ENCODE peak calls at places on chromosomes 5 and 9, in five cellular contexts. One of them, this sample, is unnamed.

GRCh38 chr5:53642006-53642405 is 81.6 kb downstream of the NDUFS4 start:
- DNase-seq in stimulated activated CD8-positive, alpha-beta memory T cell treated with anti-CD3 and anti-CD28 coated beads, Interleukin-7, amount 100 ng/mL, for 1 hour: no peak
- DNase-seq in left ventricle myocardium inferior: no peak
- DNase-seq in GM12865: no peak
- DNase-seq in T-helper 2 cell: no peak
- DNase-seq in this sample: no peak

GRCh38 chr9:116152390-116152789 is 1.2 kb upstream of the PAPPA start:
- DNase-seq in GM12865: no peak
- DNase-seq in T-helper 2 cell: no peak
- DNase-seq in stimulated activated CD8-positive, alpha-beta memory T cell treated with anti-CD3 and anti-CD28 coated beads, Interleukin-7, amount 100 ng/mL, for 1 hour: no peak
- DNase-seq in left ventricle myocardium inferior: no peak
- DNase-seq in this sample: no peak

GRCh38 chr9:89477395-89477794 is 20.5 kb downstream of the SEMA4D start:
- DNase-seq in left ventricle myocardium inferior: no peak
- DNase-seq in T-helper 2 cell: no peak
- DNase-seq in GM12865: no peak
- DNase-seq in stimulated activated CD8-positive, alpha-beta memory T cell treated with anti-CD3 and anti-CD28 coated beads, Interleukin-7, amount 100 ng/mL, for 1 hour: no peak
- DNase-seq in this sample: no peak

GRCh38 chr9:133907302-133907880 is 84.7 kb downstream of the VAV2 start:
- DNase-seq in GM12865: no peak
- DNase-seq in stimulated activated CD8-positive, alpha-beta memory T cell treated with anti-CD3 and anti-CD28 coated beads, Interleukin-7, amount 100 ng/mL, for 1 hour: no peak
- DNase-seq in T-helper 2 cell: no peak
- DNase-seq in left ventricle myocardium inferior: no peak
- DNase-seq in this sample: no peak

GRCh38 chr9:84620338-84620737 is 49.2 kb upstream of the NTRK2 start:
- DNase-seq in stimulated activated CD8-positive, alpha-beta memory T cell treated with anti-CD3 and anti-CD28 coated beads, Interleukin-7, amount 100 ng/mL, for 1 hour: no peak
- DNase-seq in GM12865: no peak
- DNase-seq in T-helper 2 cell: no peak
- DNase-seq in left ventricle myocardium inferior: no peak
- DNase-seq in this sample: no peak

GRCh38 chr5:136374003-136374402 is 8.7 kb upstream of the TRPC7 start:
- DNase-seq in T-helper 2 cell: no peak
- DNase-seq in GM12865: peak
- DNase-seq in left ventricle myocardium inferior: no peak
- DNase-seq in stimulated activated CD8-positive, alpha-beta memory T cell treated with anti-CD3 and anti-CD28 coated beads, Interleukin-7, amount 100 ng/mL, for 1 hour: no peak
- DNase-seq in this sample: no peak

GRCh38 chr9:76510041-76510440 is 51.1 kb downstream of the GCNT1 start:
- DNase-seq in GM12865: no peak
- DNase-seq in left ventricle myocardium inferior: no peak
- DNase-seq in T-helper 2 cell: no peak
- DNase-seq in stimulated activated CD8-positive, alpha-beta memory T cell treated with anti-CD3 and anti-CD28 coated beads, Interleukin-7, amount 100 ng/mL, for 1 hour: no peak
- DNase-seq in this sample: no peak

GRCh38 chr5:171310334-171310815 is 1.3 kb downstream of the TLX3 start:
- DNase-seq in GM12865: no peak
- DNase-seq in stimulated activated CD8-positive, alpha-beta memory T cell treated with anti-CD3 and anti-CD28 coated beads, Interleukin-7, amount 100 ng/mL, for 1 hour: no peak
- DNase-seq in left ventricle myocardium inferior: no peak
- DNase-seq in T-helper 2 cell: no peak
- DNase-seq in this sample: no peak

GRCh38 chr9:69019808-69020207 is 5.9 kb upstream of the PRKACG start:
- DNase-seq in left ventricle myocardium inferior: no peak
- DNase-seq in T-helper 2 cell: no peak
- DNase-seq in stimulated activated CD8-positive, alpha-beta memory T cell treated with anti-CD3 and anti-CD28 coated beads, Interleukin-7, amount 100 ng/mL, for 1 hour: no peak
- DNase-seq in GM12865: peak
- DNase-seq in this sample: no peak

GRCh38 chr9:114224247-114224610 is 68.9 kb downstream of the COL27A1 start:
- DNase-seq in GM12865: no peak
- DNase-seq in stimulated activated CD8-positive, alpha-beta memory T cell treated with anti-CD3 and anti-CD28 coated beads, Interleukin-7, amount 100 ng/mL, for 1 hour: no peak
- DNase-seq in T-helper 2 cell: no peak
- DNase-seq in left ventricle myocardium inferior: no peak
- DNase-seq in this sample: no peak

GRCh38 chr5:33261305-33261704 is 179.5 kb upstream of the TARS1 start:
- DNase-seq in T-helper 2 cell: no peak
- DNase-seq in GM12865: no peak
- DNase-seq in stimulated activated CD8-positive, alpha-beta memory T cell treated with anti-CD3 and anti-CD28 coated beads, Interleukin-7, amount 100 ng/mL, for 1 hour: no peak
- DNase-seq in left ventricle myocardium inferior: no peak
- DNase-seq in this sample: no peak

GRCh38 chr5:136729901-136730355 is 364.6 kb upstream of the TRPC7 start:
- DNase-seq in left ventricle myocardium inferior: no peak
- DNase-seq in stimulated activated CD8-positive, alpha-beta memory T cell treated with anti-CD3 and anti-CD28 coated beads, Interleukin-7, amount 100 ng/mL, for 1 hour: no peak
- DNase-seq in T-helper 2 cell: no peak
- DNase-seq in GM12865: no peak
- DNase-seq in this sample: no peak

GRCh38 chr5:136028782-136029742 is at the start of gene TGFBI:
- DNase-seq in T-helper 2 cell: no peak
- DNase-seq in stimulated activated CD8-positive, alpha-beta memory T cell treated with anti-CD3 and anti-CD28 coated beads, Interleukin-7, amount 100 ng/mL, for 1 hour: no peak
- DNase-seq in left ventricle myocardium inferior: peak
- DNase-seq in GM12865: peak
- DNase-seq in this sample: peak

GRCh38 chr5:39224196-39224754 is 4.9 kb upstream of the FYB1 start:
- DNase-seq in left ventricle myocardium inferior: no peak
- DNase-seq in T-helper 2 cell: no peak
- DNase-seq in GM12865: no peak
- DNase-seq in stimulated activated CD8-positive, alpha-beta memory T cell treated with anti-CD3 and anti-CD28 coated beads, Interleukin-7, amount 100 ng/mL, for 1 hour: no peak
- DNase-seq in this sample: peak

GRCh38 chr9:33159760-33160127 is 7.4 kb downstream of the B4GALT1 start:
- DNase-seq in T-helper 2 cell: peak
- DNase-seq in stimulated activated CD8-positive, alpha-beta memory T cell treated with anti-CD3 and anti-CD28 coated beads, Interleukin-7, amount 100 ng/mL, for 1 hour: no peak
- DNase-seq in GM12865: peak
- DNase-seq in left ventricle myocardium inferior: peak
- DNase-seq in this sample: peak

GRCh38 chr5:119293202-119293829 is 62.5 kb upstream of the TNFAIP8 start:
- DNase-seq in stimulated activated CD8-positive, alpha-beta memory T cell treated with anti-CD3 and anti-CD28 coated beads, Interleukin-7, amount 100 ng/mL, for 1 hour: no peak
- DNase-seq in left ventricle myocardium inferior: no peak
- DNase-seq in GM12865: no peak
- DNase-seq in T-helper 2 cell: no peak
- DNase-seq in this sample: peak

GRCh38 chr9:105114318-105114717 is 130.1 kb upstream of the SLC44A1 start:
- DNase-seq in stimulated activated CD8-positive, alpha-beta memory T cell treated with anti-CD3 and anti-CD28 coated beads, Interleukin-7, amount 100 ng/mL, for 1 hour: no peak
- DNase-seq in left ventricle myocardium inferior: no peak
- DNase-seq in GM12865: peak
- DNase-seq in T-helper 2 cell: no peak
- DNase-seq in this sample: peak

GRCh38 chr9:117887383-117887782 is 183.2 kb downstream of the TLR4 start:
- DNase-seq in T-helper 2 cell: no peak
- DNase-seq in stimulated activated CD8-positive, alpha-beta memory T cell treated with anti-CD3 and anti-CD28 coated beads, Interleukin-7, amount 100 ng/mL, for 1 hour: no peak
- DNase-seq in left ventricle myocardium inferior: no peak
- DNase-seq in GM12865: no peak
- DNase-seq in this sample: no peak

GRCh38 chr5:851553-851952 is 767 bp upstream of the ZDHHC11 start:
- DNase-seq in stimulated activated CD8-positive, alpha-beta memory T cell treated with anti-CD3 and anti-CD28 coated beads, Interleukin-7, amount 100 ng/mL, for 1 hour: no peak
- DNase-seq in GM12865: no peak
- DNase-seq in T-helper 2 cell: no peak
- DNase-seq in left ventricle myocardium inferior: peak
- DNase-seq in this sample: no peak

GRCh38 chr9:34744295-34745221 is 34.6 kb upstream of the CCL21 start:
- DNase-seq in T-helper 2 cell: no peak
- DNase-seq in GM12865: no peak
- DNase-seq in left ventricle myocardium inferior: peak
- DNase-seq in stimulated activated CD8-positive, alpha-beta memory T cell treated with anti-CD3 and anti-CD28 coated beads, Interleukin-7, amount 100 ng/mL, for 1 hour: no peak
- DNase-seq in this sample: no peak

GRCh38 chr9:70677336-70677735 is 262.9 kb upstream of the KLF9 start:
- DNase-seq in T-helper 2 cell: no peak
- DNase-seq in GM12865: no peak
- DNase-seq in stimulated activated CD8-positive, alpha-beta memory T cell treated with anti-CD3 and anti-CD28 coated beads, Interleukin-7, amount 100 ng/mL, for 1 hour: no peak
- DNase-seq in left ventricle myocardium inferior: no peak
- DNase-seq in this sample: no peak

GRCh38 chr5:73534971-73535370 is 30.5 kb downstream of the ANKRA2 start:
- DNase-seq in T-helper 2 cell: no peak
- DNase-seq in left ventricle myocardium inferior: no peak
- DNase-seq in GM12865: no peak
- DNase-seq in stimulated activated CD8-positive, alpha-beta memory T cell treated with anti-CD3 and anti-CD28 coated beads, Interleukin-7, amount 100 ng/mL, for 1 hour: no peak
- DNase-seq in this sample: no peak

GRCh38 chr5:79513519-79514390 is at the start of gene HOMER1:
- DNase-seq in T-helper 2 cell: peak
- DNase-seq in GM12865: peak
- DNase-seq in stimulated activated CD8-positive, alpha-beta memory T cell treated with anti-CD3 and anti-CD28 coated beads, Interleukin-7, amount 100 ng/mL, for 1 hour: peak
- DNase-seq in left ventricle myocardium inferior: peak
- DNase-seq in this sample: peak

GRCh38 chr5:17189381-17190036 is 27.9 kb upstream of the BASP1 start:
- DNase-seq in left ventricle myocardium inferior: peak
- DNase-seq in T-helper 2 cell: peak
- DNase-seq in stimulated activated CD8-positive, alpha-beta memory T cell treated with anti-CD3 and anti-CD28 coated beads, Interleukin-7, amount 100 ng/mL, for 1 hour: no peak
- DNase-seq in GM12865: peak
- DNase-seq in this sample: peak

GRCh38 chr5:132114150-132115121 is 40.8 kb downstream of the CSF2 start:
- DNase-seq in T-helper 2 cell: no peak
- DNase-seq in GM12865: no peak
- DNase-seq in left ventricle myocardium inferior: no peak
- DNase-seq in stimulated activated CD8-positive, alpha-beta memory T cell treated with anti-CD3 and anti-CD28 coated beads, Interleukin-7, amount 100 ng/mL, for 1 hour: no peak
- DNase-seq in this sample: peak

GRCh38 chr9:95852059-95853032 is 23.1 kb upstream of the ERCC6L2 start:
- DNase-seq in T-helper 2 cell: no peak
- DNase-seq in stimulated activated CD8-positive, alpha-beta memory T cell treated with anti-CD3 and anti-CD28 coated beads, Interleukin-7, amount 100 ng/mL, for 1 hour: no peak
- DNase-seq in GM12865: peak
- DNase-seq in left ventricle myocardium inferior: no peak
- DNase-seq in this sample: no peak

GRCh38 chr5:124619121-124619520 is 127.3 kb downstream of the ZNF608 start:
- DNase-seq in left ventricle myocardium inferior: no peak
- DNase-seq in T-helper 2 cell: no peak
- DNase-seq in GM12865: no peak
- DNase-seq in stimulated activated CD8-positive, alpha-beta memory T cell treated with anti-CD3 and anti-CD28 coated beads, Interleukin-7, amount 100 ng/mL, for 1 hour: no peak
- DNase-seq in this sample: no peak

GRCh38 chr9:136944094-136944518 is 432 bp downstream of the FBXW5 start:
- DNase-seq in stimulated activated CD8-positive, alpha-beta memory T cell treated with anti-CD3 and anti-CD28 coated beads, Interleukin-7, amount 100 ng/mL, for 1 hour: no peak
- DNase-seq in T-helper 2 cell: no peak
- DNase-seq in GM12865: no peak
- DNase-seq in left ventricle myocardium inferior: peak
- DNase-seq in this sample: no peak

GRCh38 chr9:25990376-25990775 is 312.1 kb upstream of the TUSC1 start:
- DNase-seq in left ventricle myocardium inferior: no peak
- DNase-seq in T-helper 2 cell: no peak
- DNase-seq in GM12865: no peak
- DNase-seq in stimulated activated CD8-positive, alpha-beta memory T cell treated with anti-CD3 and anti-CD28 coated beads, Interleukin-7, amount 100 ng/mL, for 1 hour: no peak
- DNase-seq in this sample: peak

GRCh38 chr5:148179234-148179824 is 11.0 kb downstream of the SPINK14 start:
- DNase-seq in left ventricle myocardium inferior: no peak
- DNase-seq in T-helper 2 cell: no peak
- DNase-seq in GM12865: peak
- DNase-seq in stimulated activated CD8-positive, alpha-beta memory T cell treated with anti-CD3 and anti-CD28 coated beads, Interleukin-7, amount 100 ng/mL, for 1 hour: no peak
- DNase-seq in this sample: peak

GRCh38 chr9:113375057-113376023 is 1.4 kb downstream of the HDHD3 start:
- DNase-seq in GM12865: no peak
- DNase-seq in left ventricle myocardium inferior: no peak
- DNase-seq in stimulated activated CD8-positive, alpha-beta memory T cell treated with anti-CD3 and anti-CD28 coated beads, Interleukin-7, amount 100 ng/mL, for 1 hour: no peak
- DNase-seq in T-helper 2 cell: no peak
- DNase-seq in this sample: no peak

GRCh38 chr5:161546463-161547301 is at the start of gene GABRB2:
- DNase-seq in left ventricle myocardium inferior: peak
- DNase-seq in GM12865: peak
- DNase-seq in stimulated activated CD8-positive, alpha-beta memory T cell treated with anti-CD3 and anti-CD28 coated beads, Interleukin-7, amount 100 ng/mL, for 1 hour: no peak
- DNase-seq in T-helper 2 cell: no peak
- DNase-seq in this sample: peak

GRCh38 chr9:97529363-97530076 is 28.1 kb downstream of the TMOD1 start:
- DNase-seq in T-helper 2 cell: no peak
- DNase-seq in left ventricle myocardium inferior: peak
- DNase-seq in stimulated activated CD8-positive, alpha-beta memory T cell treated with anti-CD3 and anti-CD28 coated beads, Interleukin-7, amount 100 ng/mL, for 1 hour: no peak
- DNase-seq in GM12865: peak
- DNase-seq in this sample: peak

GRCh38 chr5:154076240-154076922 is 37.6 kb downstream of the MFAP3 start:
- DNase-seq in left ventricle myocardium inferior: no peak
- DNase-seq in GM12865: no peak
- DNase-seq in stimulated activated CD8-positive, alpha-beta memory T cell treated with anti-CD3 and anti-CD28 coated beads, Interleukin-7, amount 100 ng/mL, for 1 hour: no peak
- DNase-seq in T-helper 2 cell: no peak
- DNase-seq in this sample: no peak

GRCh38 chr9:32928912-32929311 is 72.5 kb downstream of the APTX start:
- DNase-seq in T-helper 2 cell: no peak
- DNase-seq in GM12865: no peak
- DNase-seq in left ventricle myocardium inferior: no peak
- DNase-seq in stimulated activated CD8-positive, alpha-beta memory T cell treated with anti-CD3 and anti-CD28 coated beads, Interleukin-7, amount 100 ng/mL, for 1 hour: no peak
- DNase-seq in this sample: no peak

GRCh38 chr9:14343236-14343947 is 29.5 kb upstream of the NFIB start:
- DNase-seq in GM12865: no peak
- DNase-seq in left ventricle myocardium inferior: no peak
- DNase-seq in stimulated activated CD8-positive, alpha-beta memory T cell treated with anti-CD3 and anti-CD28 coated beads, Interleukin-7, amount 100 ng/mL, for 1 hour: no peak
- DNase-seq in T-helper 2 cell: no peak
- DNase-seq in this sample: no peak

GRCh38 chr9:127803507-127804352 is 1.0 kb downstream of the FPGS start:
- DNase-seq in left ventricle myocardium inferior: no peak
- DNase-seq in stimulated activated CD8-positive, alpha-beta memory T cell treated with anti-CD3 and anti-CD28 coated beads, Interleukin-7, amount 100 ng/mL, for 1 hour: no peak
- DNase-seq in T-helper 2 cell: no peak
- DNase-seq in GM12865: no peak
- DNase-seq in this sample: peak

GRCh38 chr5:15691536-15691935 is 191.6 kb downstream of the FBXL7 start:
- DNase-seq in GM12865: no peak
- DNase-seq in left ventricle myocardium inferior: no peak
- DNase-seq in T-helper 2 cell: no peak
- DNase-seq in stimulated activated CD8-positive, alpha-beta memory T cell treated with anti-CD3 and anti-CD28 coated beads, Interleukin-7, amount 100 ng/mL, for 1 hour: no peak
- DNase-seq in this sample: no peak

This sample was measured in MV-4-11.